ENCODE peak calls at places on chromosomes 7 and 10, in eight cellular contexts. B is astrocyte of the spinal cord, K is NB4, J is GM06990, A is ovary, W is spleen, F is choroid plexus epithelial cell, M is cardiac muscle cell. D is an unnamed sample.

GRCh38 chr10:64201936-64202335 is 680.7 kb downstream of the REEP3 start:
- DNase-seq in B (no peak), W (no peak), J (no peak), M (no peak), K (no peak), A (no peak), F (no peak), D (no peak)

GRCh38 chr10:9596368-9596920 is 1421.2 kb upstream of the CELF2 start:
- DNase-seq in J (no peak), K (no peak), W (no peak), F (peak), M (no peak), A (no peak), B (peak), D (no peak)

GRCh38 chr10:100886946-100887345 is 25.8 kb upstream of the SLF2 start:
- DNase-seq in A (peak), W (no peak), M (no peak), J (no peak), K (no peak), F (peak), B (no peak), D (peak)

GRCh38 chr7:110856704-110857103 is 234.2 kb upstream of the LRRN3 start:
- DNase-seq in M (no peak), A (no peak), F (peak), K (peak), B (peak), J (no peak), W (no peak), D (no peak)

GRCh38 chr7:137564677-137565076 is 221.1 kb upstream of the PTN start:
- DNase-seq in J (no peak), W (no peak), A (no peak), K (no peak), B (no peak), F (no peak), M (no peak), D (no peak)

GRCh38 chr7:106757846-106758245 is 96.9 kb upstream of the CCDC71L start:
- DNase-seq in M (no peak), J (no peak), A (peak), B (peak), W (no peak), K (no peak), F (peak), D (peak)

GRCh38 chr7:96088579-96088978 is 233.3 kb downstream of the SLC25A13 start:
- DNase-seq in A (no peak), B (peak), W (no peak), J (no peak), F (peak), M (no peak), K (no peak), D (no peak)

GRCh38 chr7:16982640-16983103 is 100.9 kb upstream of the AGR3 start:
- DNase-seq in F (peak), W (no peak), J (no peak), B (peak), A (no peak), M (peak), K (peak), D (no peak)

GRCh38 chr7:34879871-34880270 is 157.4 kb downstream of the DPY19L1 start:
- DNase-seq in M (no peak), B (no peak), K (no peak), J (no peak), A (no peak), W (no peak), F (no peak), D (no peak)

GRCh38 chr10:75971402-75972211 is 540.2 kb downstream of the LRMDA start:
- DNase-seq in M (no peak), B (peak), J (no peak), K (peak), W (no peak), A (peak), F (peak), D (no peak)

GRCh38 chr7:154231732-154232131 is 179.5 kb downstream of the DPP6 start:
- DNase-seq in F (no peak), J (no peak), W (no peak), M (peak), A (no peak), K (peak), B (no peak), D (no peak)

GRCh38 chr10:82419981-82420380 is 545.0 kb downstream of the NRG3 start:
- DNase-seq in F (no peak), J (no peak), M (no peak), K (no peak), W (no peak), B (no peak), A (no peak), D (no peak)

GRCh38 chr7:150341263-150342118 is at the start of gene RARRES2:
- DNase-seq in J (no peak), W (no peak), K (no peak), M (peak), A (peak), F (peak), B (no peak), D (peak)

DNA sequence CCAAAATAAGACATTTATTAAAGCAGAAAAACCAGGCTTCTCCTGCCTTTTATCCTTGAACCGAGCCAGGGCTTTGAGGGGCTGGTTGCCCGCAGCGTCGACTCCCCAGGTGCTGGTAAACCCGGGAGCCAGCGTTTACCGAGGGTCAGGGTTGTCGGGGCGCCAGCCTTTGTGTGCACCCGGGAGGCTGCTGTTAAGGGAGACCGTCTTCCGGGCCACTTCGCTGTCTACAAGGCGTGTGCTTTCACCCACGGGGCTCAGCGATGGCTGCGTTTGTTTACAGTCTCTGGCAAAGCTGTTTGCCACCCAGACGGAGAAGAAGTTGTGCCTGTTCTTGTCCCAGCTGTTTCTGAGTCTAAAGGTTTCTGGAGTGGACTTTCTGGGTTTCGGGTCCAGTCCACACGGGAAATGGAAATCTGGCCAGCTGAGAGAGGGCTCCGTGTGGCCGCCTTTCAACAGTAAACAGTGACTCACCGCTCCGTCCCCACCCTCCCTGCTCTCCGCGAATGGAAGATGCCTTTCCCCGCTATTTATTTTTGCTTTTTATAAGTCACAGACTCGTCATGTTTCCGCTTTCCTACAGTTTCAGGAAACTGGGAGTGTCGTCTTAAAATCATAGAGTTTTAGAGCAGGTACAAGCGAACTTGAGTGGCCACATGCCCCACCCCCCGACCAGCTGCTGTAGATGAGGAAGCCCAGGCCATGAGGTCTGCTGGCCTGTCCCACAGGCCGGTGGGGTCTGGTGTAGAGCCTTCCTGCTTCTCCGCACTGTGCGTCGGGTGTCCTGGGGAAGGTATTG is 2.2 kb downstream of the MAFK start:
- DNase-seq in K (peak), M (no peak), B (peak), W (peak), J (peak), F (peak), A (peak), D (peak)
- H3K4me3 ChIP-seq in K (peak), M (no peak), B (peak), W (peak), J (peak), F (peak), A (peak), D (peak)

GRCh38 chr7:97971990-97972943 is 17.7 kb downstream of the OCM2 start:
- DNase-seq in K (peak), B (peak), J (peak), M (peak), A (peak), F (peak), W (peak), D (peak)
- TF ChIP-seq CTCF in K (peak), B (peak), J (peak), M (peak), A (no peak), F (peak), W (no peak), D (peak)

GRCh38 chr10:44382131-44382858 is 2.6 kb downstream of the CXCL12 start:
- DNase-seq in M (no peak), A (no peak), K (no peak), F (no peak), B (no peak), J (no peak), W (peak), D (no peak)
- H3K4me3 ChIP-seq in M (peak), A (peak), K (no peak), F (peak), B (peak), J (no peak), W (peak), D (peak)

DNA sequence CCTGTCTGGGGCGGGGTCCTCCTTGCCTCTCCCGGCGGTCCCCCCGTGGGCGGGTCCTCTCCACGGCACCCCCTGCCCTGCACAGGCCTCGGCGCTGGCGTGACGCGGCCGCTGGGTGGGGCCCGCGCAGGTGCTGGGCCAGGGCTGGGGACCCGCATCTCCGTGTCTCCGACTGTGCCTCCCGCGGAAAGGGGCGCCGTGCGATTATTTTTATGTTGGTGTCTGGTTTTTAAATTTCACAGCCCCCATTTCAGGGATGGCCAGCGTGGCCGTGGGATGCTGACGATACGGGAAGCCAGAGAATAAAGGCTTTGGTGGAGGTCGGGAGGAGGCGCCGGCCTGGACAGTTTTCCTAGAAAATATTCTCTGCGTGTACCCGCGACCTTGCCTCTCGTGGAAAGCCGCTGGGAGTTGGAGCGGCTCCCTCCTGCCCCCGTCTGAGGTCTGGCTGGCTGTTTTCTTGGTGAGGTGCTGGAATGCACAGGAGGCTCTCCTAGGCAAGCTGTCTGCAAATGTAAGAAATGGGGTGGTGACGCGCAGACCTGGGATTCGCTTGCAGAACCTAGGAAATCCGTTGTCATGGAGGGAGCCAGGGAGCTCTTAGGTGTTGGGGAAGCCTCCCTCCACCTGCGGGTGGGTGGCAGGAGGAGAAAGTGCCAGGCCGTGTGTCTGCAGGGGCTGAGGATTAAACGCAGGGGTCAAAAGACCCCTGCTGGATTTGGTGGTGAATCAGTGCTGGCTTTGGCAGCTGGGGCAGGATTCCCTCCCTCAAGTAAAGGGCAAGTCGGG is 28.7 kb upstream of the JAKMIP3 start:
- DNase-seq in K (no peak), M (peak), B (no peak), W (peak), A (no peak), J (no peak), F (peak), D (peak)
- TF ChIP-seq CTCF in K (no peak), M (no peak), B (no peak), W (no peak), A (no peak), J (no peak), F (no peak), D (peak)

GRCh38 chr10:84194424-84195043 is at the start of gene CDHR1:
- DNase-seq in J (peak), M (peak), W (peak), A (no peak), K (peak), B (no peak), F (no peak), D (peak)

GRCh38 chr10:84196083-84196482 is 1.7 kb downstream of the CDHR1 start:
- DNase-seq in A (no peak), B (no peak), J (no peak), F (no peak), K (peak), W (no peak), M (no peak), D (no peak)

GRCh38 chr10:84196941-84197340 is 2.6 kb downstream of the CDHR1 start:
- DNase-seq in F (no peak), A (no peak), B (no peak), K (no peak), W (peak), M (no peak), J (no peak), D (peak)

GRCh38 chr10:84193846-84194423 is 402 bp upstream of the CDHR1 start:
- DNase-seq in W (peak), F (peak), A (no peak), K (no peak), J (no peak), B (peak), M (no peak), D (no peak)

GRCh38 chr10:84195044-84195830 is 900 bp downstream of the CDHR1 start:
- DNase-seq in A (no peak), M (no peak), B (no peak), F (no peak), W (peak), K (no peak), J (no peak), D (no peak)
- H3K4me3 ChIP-seq in A (no peak), M (peak), B (no peak), F (no peak), W (peak), K (no peak), J (peak), D (peak)

GRCh38 chr7:105591522-105591921 is 10.2 kb upstream of the EFCAB10 start:
- DNase-seq in W (no peak), A (no peak), K (no peak), F (no peak), B (no peak), M (no peak), J (no peak), D (no peak)

GRCh38 chr7:105587899-105588690 is 6.8 kb upstream of the EFCAB10 start:
- DNase-seq in W (no peak), B (no peak), J (no peak), F (no peak), K (peak), M (peak), A (no peak), D (no peak)

GRCh38 chr7:105585850-105586500 is 4.7 kb upstream of the EFCAB10 start:
- DNase-seq in W (no peak), J (no peak), A (no peak), M (no peak), K (no peak), B (no peak), F (no peak), D (no peak)

GRCh38 chr7:105590793-105591192 is 9.5 kb upstream of the EFCAB10 start:
- DNase-seq in B (no peak), F (no peak), W (no peak), A (no peak), K (no peak), M (no peak), J (no peak), D (no peak)

GRCh38 chr7:105589221-105590077 is 8.2 kb upstream of the EFCAB10 start:
- DNase-seq in M (peak), A (peak), B (peak), F (peak), W (no peak), K (peak), J (peak), D (peak)
- TF ChIP-seq CTCF in M (peak), A (no peak), B (peak), F (peak), W (peak), K (peak), J (peak), D (peak)

D was measured in left ventricle myocardium inferior.